ENCODE peak calls at places on chromosomes 3 and 15, in seven cellular contexts. One of them, this sample, is unnamed.

GRCh38 chr3:129022114-129022994 is 21.2 kb downstream of the EFCC1 start:
- DNase-seq in activated T-helper 1 cell treated with Interleukin-2 at 50 U/mL for 16 hours: no peak
- DNase-seq in anterior cingulate cortex: no peak
- DNase-seq in stimulated activated CD4-positive, alpha-beta T cell treated with anti-CD3 and anti-CD28 coated beads, Interleukin-2, amount 100 ng/mL, for 48 hours: no peak
- DNase-seq in NCI-H460: no peak
- DNase-seq in GM04504: no peak
- DNase-seq in stimulated activated CD8-positive, alpha-beta memory T cell treated with anti-CD3 and anti-CD28 coated beads, Interleukin-7, amount 100 ng/mL, for 48 hours: no peak
- DNase-seq in this sample: no peak

GRCh38 chr15:69170597-69170996 is 10.2 kb downstream of the GLCE start:
- DNase-seq in NCI-H460: no peak
- DNase-seq in stimulated activated CD8-positive, alpha-beta memory T cell treated with anti-CD3 and anti-CD28 coated beads, Interleukin-7, amount 100 ng/mL, for 48 hours: no peak
- DNase-seq in activated T-helper 1 cell treated with Interleukin-2 at 50 U/mL for 16 hours: no peak
- DNase-seq in GM04504: no peak
- DNase-seq in anterior cingulate cortex: no peak
- DNase-seq in stimulated activated CD4-positive, alpha-beta T cell treated with anti-CD3 and anti-CD28 coated beads, Interleukin-2, amount 100 ng/mL, for 48 hours: no peak
- DNase-seq in this sample: no peak

GRCh38 chr15:101499863-101500713 is 10.6 kb upstream of the PCSK6 start:
- DNase-seq in stimulated activated CD4-positive, alpha-beta T cell treated with anti-CD3 and anti-CD28 coated beads, Interleukin-2, amount 100 ng/mL, for 48 hours: no peak
- DNase-seq in anterior cingulate cortex: peak; percentile 72
- DNase-seq in activated T-helper 1 cell treated with Interleukin-2 at 50 U/mL for 16 hours: no peak
- DNase-seq in NCI-H460: no peak
- DNase-seq in GM04504: no peak
- DNase-seq in stimulated activated CD8-positive, alpha-beta memory T cell treated with anti-CD3 and anti-CD28 coated beads, Interleukin-7, amount 100 ng/mL, for 48 hours: peak; percentile 36
- DNase-seq in this sample: no peak

GRCh38 chr3:16378920-16379319 is 113.9 kb downstream of the OXNAD1 start:
- DNase-seq in stimulated activated CD4-positive, alpha-beta T cell treated with anti-CD3 and anti-CD28 coated beads, Interleukin-2, amount 100 ng/mL, for 48 hours: no peak
- DNase-seq in stimulated activated CD8-positive, alpha-beta memory T cell treated with anti-CD3 and anti-CD28 coated beads, Interleukin-7, amount 100 ng/mL, for 48 hours: no peak
- DNase-seq in activated T-helper 1 cell treated with Interleukin-2 at 50 U/mL for 16 hours: no peak
- DNase-seq in NCI-H460: no peak
- DNase-seq in GM04504: no peak
- DNase-seq in anterior cingulate cortex: no peak
- DNase-seq in this sample: peak; percentile 65

GRCh38 chr3:181278468-181279238 is 289.1 kb upstream of the DNAJC19 start:
- DNase-seq in stimulated activated CD8-positive, alpha-beta memory T cell treated with anti-CD3 and anti-CD28 coated beads, Interleukin-7, amount 100 ng/mL, for 48 hours: no peak
- DNase-seq in stimulated activated CD4-positive, alpha-beta T cell treated with anti-CD3 and anti-CD28 coated beads, Interleukin-2, amount 100 ng/mL, for 48 hours: no peak
- DNase-seq in NCI-H460: no peak
- DNase-seq in anterior cingulate cortex: no peak
- DNase-seq in activated T-helper 1 cell treated with Interleukin-2 at 50 U/mL for 16 hours: no peak
- DNase-seq in GM04504: no peak
- DNase-seq in this sample: no peak

GRCh38 chr15:96421211-96421610 is 90.7 kb downstream of the NR2F2 start:
- DNase-seq in activated T-helper 1 cell treated with Interleukin-2 at 50 U/mL for 16 hours: no peak
- DNase-seq in NCI-H460: no peak
- DNase-seq in stimulated activated CD8-positive, alpha-beta memory T cell treated with anti-CD3 and anti-CD28 coated beads, Interleukin-7, amount 100 ng/mL, for 48 hours: no peak
- DNase-seq in anterior cingulate cortex: no peak
- DNase-seq in GM04504: peak; percentile 3
- DNase-seq in stimulated activated CD4-positive, alpha-beta T cell treated with anti-CD3 and anti-CD28 coated beads, Interleukin-2, amount 100 ng/mL, for 48 hours: no peak
- DNase-seq in this sample: no peak

GRCh38 chr3:57556459-57557087 is 499 bp downstream of the PDE12 start:
- DNase-seq in stimulated activated CD8-positive, alpha-beta memory T cell treated with anti-CD3 and anti-CD28 coated beads, Interleukin-7, amount 100 ng/mL, for 48 hours: no peak
- DNase-seq in NCI-H460: no peak
- DNase-seq in anterior cingulate cortex: no peak
- DNase-seq in stimulated activated CD4-positive, alpha-beta T cell treated with anti-CD3 and anti-CD28 coated beads, Interleukin-2, amount 100 ng/mL, for 48 hours: peak; percentile 23
- DNase-seq in GM04504: no peak
- DNase-seq in activated T-helper 1 cell treated with Interleukin-2 at 50 U/mL for 16 hours: peak; percentile 7
- DNase-seq in this sample: peak; percentile 42

GRCh38 chr3:179671709-179672337 is 19.0 kb downstream of the USP13 start:
- DNase-seq in stimulated activated CD8-positive, alpha-beta memory T cell treated with anti-CD3 and anti-CD28 coated beads, Interleukin-7, amount 100 ng/mL, for 48 hours: no peak
- DNase-seq in GM04504: no peak
- DNase-seq in anterior cingulate cortex: no peak
- DNase-seq in NCI-H460: no peak
- DNase-seq in activated T-helper 1 cell treated with Interleukin-2 at 50 U/mL for 16 hours: no peak
- DNase-seq in stimulated activated CD4-positive, alpha-beta T cell treated with anti-CD3 and anti-CD28 coated beads, Interleukin-2, amount 100 ng/mL, for 48 hours: no peak
- DNase-seq in this sample: no peak

GRCh38 chr3:89173546-89173945 is 66.1 kb downstream of the EPHA3 start:
- DNase-seq in activated T-helper 1 cell treated with Interleukin-2 at 50 U/mL for 16 hours: no peak
- DNase-seq in stimulated activated CD4-positive, alpha-beta T cell treated with anti-CD3 and anti-CD28 coated beads, Interleukin-2, amount 100 ng/mL, for 48 hours: no peak
- DNase-seq in stimulated activated CD8-positive, alpha-beta memory T cell treated with anti-CD3 and anti-CD28 coated beads, Interleukin-7, amount 100 ng/mL, for 48 hours: no peak
- DNase-seq in GM04504: no peak
- DNase-seq in anterior cingulate cortex: no peak
- DNase-seq in NCI-H460: no peak
- DNase-seq in this sample: no peak

GRCh38 chr15:99324082-99324620 is 72.9 kb downstream of the LRRC28 start:
- DNase-seq in stimulated activated CD4-positive, alpha-beta T cell treated with anti-CD3 and anti-CD28 coated beads, Interleukin-2, amount 100 ng/mL, for 48 hours: no peak
- DNase-seq in NCI-H460: peak; percentile 21
- DNase-seq in GM04504: peak; percentile 48
- DNase-seq in stimulated activated CD8-positive, alpha-beta memory T cell treated with anti-CD3 and anti-CD28 coated beads, Interleukin-7, amount 100 ng/mL, for 48 hours: peak; percentile 4
- DNase-seq in anterior cingulate cortex: no peak
- DNase-seq in activated T-helper 1 cell treated with Interleukin-2 at 50 U/mL for 16 hours: no peak
- DNase-seq in this sample: peak; percentile 91

GRCh38 chr15:40483919-40484318 is 13.1 kb downstream of the CHST14 start:
- DNase-seq in GM04504: no peak
- DNase-seq in stimulated activated CD4-positive, alpha-beta T cell treated with anti-CD3 and anti-CD28 coated beads, Interleukin-2, amount 100 ng/mL, for 48 hours: no peak
- DNase-seq in anterior cingulate cortex: no peak
- DNase-seq in activated T-helper 1 cell treated with Interleukin-2 at 50 U/mL for 16 hours: no peak
- DNase-seq in NCI-H460: no peak
- DNase-seq in stimulated activated CD8-positive, alpha-beta memory T cell treated with anti-CD3 and anti-CD28 coated beads, Interleukin-7, amount 100 ng/mL, for 48 hours: no peak
- DNase-seq in this sample: no peak

GRCh38 chr3:13290941-13291340 is 129.2 kb downstream of the NUP210 start:
- DNase-seq in anterior cingulate cortex: no peak
- DNase-seq in NCI-H460: no peak
- DNase-seq in stimulated activated CD8-positive, alpha-beta memory T cell treated with anti-CD3 and anti-CD28 coated beads, Interleukin-7, amount 100 ng/mL, for 48 hours: no peak
- DNase-seq in stimulated activated CD4-positive, alpha-beta T cell treated with anti-CD3 and anti-CD28 coated beads, Interleukin-2, amount 100 ng/mL, for 48 hours: no peak
- DNase-seq in activated T-helper 1 cell treated with Interleukin-2 at 50 U/mL for 16 hours: no peak
- DNase-seq in GM04504: no peak
- DNase-seq in this sample: no peak

GRCh38 chr3:184176377-184177330 is 2.0 kb downstream of the AP2M1 start:
- DNase-seq in stimulated activated CD4-positive, alpha-beta T cell treated with anti-CD3 and anti-CD28 coated beads, Interleukin-2, amount 100 ng/mL, for 48 hours: no peak
- DNase-seq in stimulated activated CD8-positive, alpha-beta memory T cell treated with anti-CD3 and anti-CD28 coated beads, Interleukin-7, amount 100 ng/mL, for 48 hours: no peak
- DNase-seq in anterior cingulate cortex: peak; percentile 38
- DNase-seq in activated T-helper 1 cell treated with Interleukin-2 at 50 U/mL for 16 hours: no peak
- DNase-seq in NCI-H460: peak; percentile 37
- DNase-seq in GM04504: peak; percentile 82
- DNase-seq in this sample: peak; percentile 94

GRCh38 chr15:63818191-63818590 is 15.6 kb downstream of the HERC1 start:
- DNase-seq in activated T-helper 1 cell treated with Interleukin-2 at 50 U/mL for 16 hours: no peak
- DNase-seq in anterior cingulate cortex: no peak
- DNase-seq in stimulated activated CD4-positive, alpha-beta T cell treated with anti-CD3 and anti-CD28 coated beads, Interleukin-2, amount 100 ng/mL, for 48 hours: no peak
- DNase-seq in NCI-H460: no peak
- DNase-seq in GM04504: no peak
- DNase-seq in stimulated activated CD8-positive, alpha-beta memory T cell treated with anti-CD3 and anti-CD28 coated beads, Interleukin-7, amount 100 ng/mL, for 48 hours: no peak
- DNase-seq in this sample: no peak

GRCh38 chr15:22795206-22796063 is 9.0 kb downstream of the NIPA1 start:
- DNase-seq in NCI-H460: no peak
- DNase-seq in anterior cingulate cortex: no peak
- DNase-seq in activated T-helper 1 cell treated with Interleukin-2 at 50 U/mL for 16 hours: no peak
- DNase-seq in stimulated activated CD8-positive, alpha-beta memory T cell treated with anti-CD3 and anti-CD28 coated beads, Interleukin-7, amount 100 ng/mL, for 48 hours: no peak
- DNase-seq in stimulated activated CD4-positive, alpha-beta T cell treated with anti-CD3 and anti-CD28 coated beads, Interleukin-2, amount 100 ng/mL, for 48 hours: no peak
- DNase-seq in GM04504: no peak
- DNase-seq in this sample: no peak

GRCh38 chr3:109440353-109440752 is 103.0 kb upstream of the DPPA4 start:
- DNase-seq in anterior cingulate cortex: no peak
- DNase-seq in stimulated activated CD8-positive, alpha-beta memory T cell treated with anti-CD3 and anti-CD28 coated beads, Interleukin-7, amount 100 ng/mL, for 48 hours: no peak
- DNase-seq in GM04504: no peak
- DNase-seq in NCI-H460: no peak
- DNase-seq in stimulated activated CD4-positive, alpha-beta T cell treated with anti-CD3 and anti-CD28 coated beads, Interleukin-2, amount 100 ng/mL, for 48 hours: no peak
- DNase-seq in activated T-helper 1 cell treated with Interleukin-2 at 50 U/mL for 16 hours: no peak
- DNase-seq in this sample: no peak

GRCh38 chr3:62175161-62175560 is 198.2 kb downstream of the FEZF2 start:
- DNase-seq in stimulated activated CD8-positive, alpha-beta memory T cell treated with anti-CD3 and anti-CD28 coated beads, Interleukin-7, amount 100 ng/mL, for 48 hours: no peak
- DNase-seq in GM04504: no peak
- DNase-seq in NCI-H460: no peak
- DNase-seq in stimulated activated CD4-positive, alpha-beta T cell treated with anti-CD3 and anti-CD28 coated beads, Interleukin-2, amount 100 ng/mL, for 48 hours: no peak
- DNase-seq in anterior cingulate cortex: no peak
- DNase-seq in activated T-helper 1 cell treated with Interleukin-2 at 50 U/mL for 16 hours: no peak
- DNase-seq in this sample: no peak

GRCh38 chr3:46892285-46893145 is 15.0 kb downstream of the PTH1R start:
- DNase-seq in GM04504: peak; percentile 38
- DNase-seq in stimulated activated CD4-positive, alpha-beta T cell treated with anti-CD3 and anti-CD28 coated beads, Interleukin-2, amount 100 ng/mL, for 48 hours: no peak
- DNase-seq in activated T-helper 1 cell treated with Interleukin-2 at 50 U/mL for 16 hours: no peak
- DNase-seq in stimulated activated CD8-positive, alpha-beta memory T cell treated with anti-CD3 and anti-CD28 coated beads, Interleukin-7, amount 100 ng/mL, for 48 hours: no peak
- DNase-seq in NCI-H460: peak; percentile 72
- DNase-seq in anterior cingulate cortex: peak; percentile 78
- DNase-seq in this sample: peak; percentile 60

GRCh38 chr3:113275876-113276580 is 64.7 kb downstream of the BOC start:
- DNase-seq in activated T-helper 1 cell treated with Interleukin-2 at 50 U/mL for 16 hours: no peak
- DNase-seq in GM04504: peak; percentile 75
- DNase-seq in stimulated activated CD4-positive, alpha-beta T cell treated with anti-CD3 and anti-CD28 coated beads, Interleukin-2, amount 100 ng/mL, for 48 hours: no peak
- DNase-seq in anterior cingulate cortex: no peak
- DNase-seq in NCI-H460: no peak
- DNase-seq in stimulated activated CD8-positive, alpha-beta memory T cell treated with anti-CD3 and anti-CD28 coated beads, Interleukin-7, amount 100 ng/mL, for 48 hours: no peak
- DNase-seq in this sample: peak; percentile 55

GRCh38 chr3:63513801-63514200 is 138.7 kb upstream of the SNTN start:
- DNase-seq in activated T-helper 1 cell treated with Interleukin-2 at 50 U/mL for 16 hours: no peak
- DNase-seq in NCI-H460: no peak
- DNase-seq in stimulated activated CD8-positive, alpha-beta memory T cell treated with anti-CD3 and anti-CD28 coated beads, Interleukin-7, amount 100 ng/mL, for 48 hours: no peak
- DNase-seq in stimulated activated CD4-positive, alpha-beta T cell treated with anti-CD3 and anti-CD28 coated beads, Interleukin-2, amount 100 ng/mL, for 48 hours: no peak
- DNase-seq in GM04504: no peak
- DNase-seq in anterior cingulate cortex: no peak
- DNase-seq in this sample: no peak

GRCh38 chr3:186308549-186308948 is 53.5 kb downstream of the DGKG start:
- DNase-seq in activated T-helper 1 cell treated with Interleukin-2 at 50 U/mL for 16 hours: no peak
- DNase-seq in NCI-H460: no peak
- DNase-seq in stimulated activated CD8-positive, alpha-beta memory T cell treated with anti-CD3 and anti-CD28 coated beads, Interleukin-7, amount 100 ng/mL, for 48 hours: no peak
- DNase-seq in GM04504: no peak
- DNase-seq in stimulated activated CD4-positive, alpha-beta T cell treated with anti-CD3 and anti-CD28 coated beads, Interleukin-2, amount 100 ng/mL, for 48 hours: no peak
- DNase-seq in anterior cingulate cortex: no peak
- DNase-seq in this sample: no peak

GRCh38 chr3:149307435-149307783 is 26.0 kb downstream of the TM4SF18 start:
- DNase-seq in NCI-H460: no peak
- DNase-seq in anterior cingulate cortex: no peak
- DNase-seq in stimulated activated CD4-positive, alpha-beta T cell treated with anti-CD3 and anti-CD28 coated beads, Interleukin-2, amount 100 ng/mL, for 48 hours: no peak
- DNase-seq in stimulated activated CD8-positive, alpha-beta memory T cell treated with anti-CD3 and anti-CD28 coated beads, Interleukin-7, amount 100 ng/mL, for 48 hours: no peak
- DNase-seq in activated T-helper 1 cell treated with Interleukin-2 at 50 U/mL for 16 hours: no peak
- DNase-seq in GM04504: no peak
- DNase-seq in this sample: no peak